ENCODE peak calls at places on chromosomes 13 and 19, in six cellular contexts. One of them, this sample, is unnamed.

GRCh38 chr13:30466358-30466714 is 600 bp upstream of the HMGB1 start:
- DNase-seq in CD8-positive, alpha-beta T cell: no peak
- DNase-seq in cardiac fibroblast: no peak
- DNase-seq in heart right ventricle: no peak
- DNase-seq in cortex of kidney: no peak
- DNase-seq in mesenteric fat pad: no peak
- DNase-seq in this sample: no peak

GRCh38 chr19:24071078-24071477 is 15.9 kb upstream of the ZNF254 start:
- DNase-seq in CD8-positive, alpha-beta T cell: no peak
- DNase-seq in cardiac fibroblast: no peak
- DNase-seq in heart right ventricle: no peak
- DNase-seq in cortex of kidney: no peak
- DNase-seq in mesenteric fat pad: no peak
- DNase-seq in this sample: no peak

GRCh38 chr13:83515267-83515666 is 367.0 kb downstream of the SLITRK1 start:
- DNase-seq in CD8-positive, alpha-beta T cell: no peak
- DNase-seq in cardiac fibroblast: peak; percentile 47
- DNase-seq in heart right ventricle: no peak
- DNase-seq in cortex of kidney: no peak
- DNase-seq in mesenteric fat pad: no peak
- DNase-seq in this sample: no peak

GRCh38 chr13:72737033-72737432 is 9.3 kb downstream of the BORA start:
- DNase-seq in CD8-positive, alpha-beta T cell: no peak
- DNase-seq in cardiac fibroblast: no peak
- DNase-seq in heart right ventricle: no peak
- DNase-seq in cortex of kidney: no peak
- DNase-seq in mesenteric fat pad: no peak
- DNase-seq in this sample: no peak

GRCh38 chr19:35228177-35228930 is at the start of gene FAM187B:
- DNase-seq in CD8-positive, alpha-beta T cell: no peak
- DNase-seq in cardiac fibroblast: no peak
- DNase-seq in heart right ventricle: no peak
- DNase-seq in cortex of kidney: no peak
- DNase-seq in mesenteric fat pad: peak; percentile 75
- DNase-seq in this sample: no peak

GRCh38 chr13:23902975-23903905 is 5.9 kb upstream of the C1QTNF9B start:
- DNase-seq in CD8-positive, alpha-beta T cell: no peak
- DNase-seq in cardiac fibroblast: no peak
- DNase-seq in heart right ventricle: no peak
- DNase-seq in cortex of kidney: no peak
- DNase-seq in mesenteric fat pad: no peak
- DNase-seq in this sample: no peak

GRCh38 chr13:33053397-33054066 is 37.3 kb downstream of the KL start:
- DNase-seq in CD8-positive, alpha-beta T cell: no peak
- DNase-seq in cardiac fibroblast: no peak
- DNase-seq in heart right ventricle: no peak
- DNase-seq in cortex of kidney: no peak
- DNase-seq in mesenteric fat pad: no peak
- DNase-seq in this sample: no peak

GRCh38 chr13:99896712-99897440 is 74.7 kb downstream of the ZIC5 start:
- DNase-seq in CD8-positive, alpha-beta T cell: no peak
- DNase-seq in cardiac fibroblast: no peak
- DNase-seq in heart right ventricle: no peak
- DNase-seq in cortex of kidney: no peak
- DNase-seq in mesenteric fat pad: no peak
- DNase-seq in this sample: no peak

GRCh38 chr13:45584816-45585215 is 30.7 kb downstream of the ERICH6B start:
- DNase-seq in CD8-positive, alpha-beta T cell: no peak
- DNase-seq in cardiac fibroblast: no peak
- DNase-seq in heart right ventricle: no peak
- DNase-seq in cortex of kidney: no peak
- DNase-seq in mesenteric fat pad: no peak
- DNase-seq in this sample: no peak

GRCh38 chr13:71977028-71977427 is 110.0 kb upstream of the DACH1 start:
- DNase-seq in CD8-positive, alpha-beta T cell: no peak
- DNase-seq in cardiac fibroblast: no peak
- DNase-seq in heart right ventricle: no peak
- DNase-seq in cortex of kidney: no peak
- DNase-seq in mesenteric fat pad: no peak
- DNase-seq in this sample: no peak

GRCh38 chr13:112990783-112991182 is 21.8 kb downstream of the MCF2L start:
- DNase-seq in CD8-positive, alpha-beta T cell: no peak
- DNase-seq in cardiac fibroblast: no peak
- DNase-seq in heart right ventricle: no peak
- DNase-seq in cortex of kidney: no peak
- DNase-seq in mesenteric fat pad: no peak
- DNase-seq in this sample: no peak

GRCh38 chr13:75521956-75522355 is 15.7 kb downstream of the COMMD6 start:
- DNase-seq in CD8-positive, alpha-beta T cell: no peak
- DNase-seq in cardiac fibroblast: no peak
- DNase-seq in heart right ventricle: no peak
- DNase-seq in cortex of kidney: no peak
- DNase-seq in mesenteric fat pad: no peak
- DNase-seq in this sample: no peak

GRCh38 chr13:23202383-23202782 is 21.6 kb downstream of the SGCG start:
- DNase-seq in CD8-positive, alpha-beta T cell: no peak
- DNase-seq in cardiac fibroblast: no peak
- DNase-seq in heart right ventricle: no peak
- DNase-seq in cortex of kidney: no peak
- DNase-seq in mesenteric fat pad: no peak
- DNase-seq in this sample: no peak

GRCh38 chr19:17205237-17206140 is 9.7 kb upstream of the USE1 start:
- DNase-seq in CD8-positive, alpha-beta T cell: peak; percentile 44
- DNase-seq in cardiac fibroblast: peak; percentile 72
- DNase-seq in heart right ventricle: peak; percentile 37
- DNase-seq in cortex of kidney: no peak
- DNase-seq in mesenteric fat pad: no peak
- DNase-seq in this sample: no peak

GRCh38 chr19:54905908-54906511 is at the start of gene NCR1:
- DNase-seq in CD8-positive, alpha-beta T cell: no peak
- DNase-seq in cardiac fibroblast: no peak
- DNase-seq in heart right ventricle: no peak
- DNase-seq in cortex of kidney: no peak
- DNase-seq in mesenteric fat pad: no peak
- DNase-seq in this sample: no peak

GRCh38 chr13:67408823-67409222 is 178.7 kb upstream of the PCDH9 start:
- DNase-seq in CD8-positive, alpha-beta T cell: no peak
- DNase-seq in cardiac fibroblast: peak; percentile 75
- DNase-seq in heart right ventricle: no peak
- DNase-seq in cortex of kidney: no peak
- DNase-seq in mesenteric fat pad: no peak
- DNase-seq in this sample: no peak

GRCh38 chr13:33125821-33126570 is 109.8 kb downstream of the KL start:
- DNase-seq in CD8-positive, alpha-beta T cell: no peak
- DNase-seq in cardiac fibroblast: peak; percentile 95
- DNase-seq in heart right ventricle: peak; percentile 80
- DNase-seq in cortex of kidney: no peak
- DNase-seq in mesenteric fat pad: no peak
- DNase-seq in this sample: no peak

GRCh38 chr19:8322638-8322997 is 1.3 kb downstream of the RPS28 start:
- DNase-seq in CD8-positive, alpha-beta T cell: no peak
- DNase-seq in cardiac fibroblast: no peak
- DNase-seq in heart right ventricle: no peak
- DNase-seq in cortex of kidney: no peak
- DNase-seq in mesenteric fat pad: no peak
- DNase-seq in this sample: no peak

GRCh38 chr13:41577437-41577836 is 120.1 kb downstream of the RGCC start:
- DNase-seq in CD8-positive, alpha-beta T cell: no peak
- DNase-seq in cardiac fibroblast: peak; percentile 69
- DNase-seq in heart right ventricle: peak; percentile 38
- DNase-seq in cortex of kidney: no peak
- DNase-seq in mesenteric fat pad: no peak
- DNase-seq in this sample: no peak

GRCh38 chr13:20221772-20222171 is 10.3 kb downstream of the GJB6 start:
- DNase-seq in CD8-positive, alpha-beta T cell: no peak
- DNase-seq in cardiac fibroblast: peak; percentile 6
- DNase-seq in heart right ventricle: no peak
- DNase-seq in cortex of kidney: no peak
- DNase-seq in mesenteric fat pad: no peak
- DNase-seq in this sample: no peak

GRCh38 chr13:90757127-90757680 is 590.3 kb upstream of the MIR17HG start:
- DNase-seq in CD8-positive, alpha-beta T cell: no peak
- DNase-seq in cardiac fibroblast: peak; percentile 4
- DNase-seq in heart right ventricle: no peak
- DNase-seq in cortex of kidney: no peak
- DNase-seq in mesenteric fat pad: no peak
- DNase-seq in this sample: no peak

GRCh38 chr19:1836458-1837221 is 11.6 kb downstream of the REXO1 start:
- DNase-seq in CD8-positive, alpha-beta T cell: no peak
- DNase-seq in cardiac fibroblast: no peak
- DNase-seq in heart right ventricle: no peak
- DNase-seq in cortex of kidney: no peak
- DNase-seq in mesenteric fat pad: no peak
- DNase-seq in this sample: no peak

GRCh38 chr13:73272831-73273230 is 214.0 kb downstream of the KLF5 start:
- DNase-seq in CD8-positive, alpha-beta T cell: no peak
- DNase-seq in cardiac fibroblast: no peak
- DNase-seq in heart right ventricle: no peak
- DNase-seq in cortex of kidney: no peak
- DNase-seq in mesenteric fat pad: no peak
- DNase-seq in this sample: no peak

GRCh38 chr13:106318941-106319411 is 216.5 kb downstream of the EFNB2 start:
- DNase-seq in CD8-positive, alpha-beta T cell: no peak
- DNase-seq in cardiac fibroblast: peak; percentile 87
- DNase-seq in heart right ventricle: no peak
- DNase-seq in cortex of kidney: no peak
- DNase-seq in mesenteric fat pad: no peak
- DNase-seq in this sample: no peak

GRCh38 chr19:17379221-17379631 is 2.1 kb upstream of the PLVAP start:
- DNase-seq in CD8-positive, alpha-beta T cell: no peak
- DNase-seq in cardiac fibroblast: no peak
- DNase-seq in heart right ventricle: no peak
- DNase-seq in cortex of kidney: no peak
- DNase-seq in mesenteric fat pad: no peak
- DNase-seq in this sample: no peak

GRCh38 chr19:13027031-13027430 is 31.8 kb downstream of the NFIX start:
- DNase-seq in CD8-positive, alpha-beta T cell: no peak
- DNase-seq in cardiac fibroblast: no peak
- DNase-seq in heart right ventricle: no peak
- DNase-seq in cortex of kidney: no peak
- DNase-seq in mesenteric fat pad: no peak
- DNase-seq in this sample: no peak

GRCh38 chr13:43388282-43389034 is 365.1 kb downstream of the DNAJC15 start:
- DNase-seq in CD8-positive, alpha-beta T cell: no peak
- DNase-seq in cardiac fibroblast: no peak
- DNase-seq in heart right ventricle: no peak
- DNase-seq in cortex of kidney: no peak
- DNase-seq in mesenteric fat pad: no peak
- DNase-seq in this sample: no peak

This sample was measured in SK-N-MC.